ENCODE peak calls at places on chromosome 14, in ten cellular contexts. M, Y, X, C, J, N, D, H, P and G are unnamed samples.

GRCh38 chr14:50943261-50943942 is 881 bp downstream of the PYGL start:
- DNase-seq in M (peak; percentile 79), Y (peak; percentile 32), X (peak; percentile 92), C (peak; percentile 77), J (no peak), N (peak; percentile 61), D (peak; percentile 81), H (peak; percentile 52), P (no peak), G (peak; percentile 81)

GRCh38 chr14:71720978-71721624 is 211.1 kb upstream of the RGS6 start:
- DNase-seq in M (no peak), Y (no peak), X (no peak), C (no peak), J (no peak), N (no peak), D (no peak), H (peak; percentile 73), P (peak; percentile 65), G (peak; percentile 92)

GRCh38 chr14:20454359-20454644 is 310 bp downstream of the OSGEP start:
- DNase-seq in M (no peak), Y (peak; percentile 88), X (no peak), C (peak; percentile 69), J (no peak), N (no peak), D (no peak), H (no peak), P (no peak), G (no peak)

GRCh38 chr14:92704036-92704804 is 44.2 kb downstream of the LGMN start:
- DNase-seq in M (no peak), Y (peak; percentile 31), X (no peak), C (peak; percentile 60), J (peak; percentile 72), N (no peak), D (no peak), H (peak; percentile 66), P (no peak), G (no peak)

GRCh38 chr14:21206753-21207684 is 51.2 kb upstream of the OR5AU1 start:
- DNase-seq in M (no peak), Y (no peak), X (no peak), C (no peak), J (no peak), N (no peak), D (no peak), H (no peak), P (no peak), G (no peak)

GRCh38 chr14:49623941-49624806 is 3.6 kb downstream of the MGAT2 start:
- DNase-seq in M (no peak), Y (no peak), X (no peak), C (no peak), J (no peak), N (no peak), D (no peak), H (no peak), P (no peak), G (no peak)

GRCh38 chr14:80315681-80316080 is 104.4 kb upstream of the DIO2 start:
- DNase-seq in M (no peak), Y (no peak), X (no peak), C (no peak), J (no peak), N (no peak), D (no peak), H (no peak), P (no peak), G (no peak)

GRCh38 chr14:39232554-39233415 is 930 bp upstream of the MIA2 start:
- DNase-seq in M (peak; percentile 67), Y (no peak), X (no peak), C (no peak), J (no peak), N (no peak), D (no peak), H (peak; percentile 74), P (peak; percentile 33), G (peak; percentile 90)

GRCh38 chr14:23121401-23121800 is 2.3 kb upstream of the CEBPE start:
- DNase-seq in M (no peak), Y (peak; percentile 48), X (no peak), C (no peak), J (no peak), N (peak; percentile 69), D (peak; percentile 74), H (no peak), P (no peak), G (peak; percentile 44)

GRCh38 chr14:23566782-23567185 is 807 bp downstream of the AP1G2 start:
- DNase-seq in M (no peak), Y (peak; percentile 85), X (no peak), C (no peak), J (no peak), N (no peak), D (no peak), H (no peak), P (no peak), G (peak; percentile 36)

GRCh38 chr14:78836777-78837176 is 666.6 kb downstream of the NRXN3 start:
- DNase-seq in M (no peak), Y (peak; percentile 45), X (no peak), C (no peak), J (peak; percentile 4), N (no peak), D (no peak), H (peak; percentile 78), P (peak; percentile 21), G (peak; percentile 56)

DNA sequence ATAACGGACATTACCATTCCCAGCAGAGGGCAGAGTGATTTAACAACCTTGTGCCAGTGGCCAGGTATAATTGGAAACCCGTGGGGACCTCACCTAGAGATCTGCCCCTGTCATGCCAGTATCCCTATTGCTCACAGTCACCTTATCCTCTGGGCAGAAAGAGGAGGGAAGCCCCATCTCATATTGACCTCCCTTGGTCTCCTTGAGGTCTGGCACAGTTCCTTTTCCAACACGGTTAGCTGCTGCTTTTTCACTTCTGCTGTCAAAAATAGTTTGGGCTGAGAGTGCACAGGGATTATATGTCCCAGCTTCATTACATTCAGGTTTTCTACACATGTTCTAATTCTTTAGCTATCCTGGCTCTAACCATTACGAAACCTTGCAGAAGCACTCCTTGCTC is 111.6 kb upstream of the MIS18BP1 start:
- DNase-seq in M (no peak), Y (no peak), X (peak; percentile 68), C (no peak), J (no peak), N (no peak), D (no peak), H (no peak), P (no peak), G (no peak)
- H3K4me3 ChIP-seq in M (no peak overlapping the region), Y (no peak overlapping the region), X (no peak overlapping the region), C (no peak overlapping the region), J (no peak overlapping the region), N (no peak overlapping the region), D (no peak overlapping the region), H (no peak overlapping the region), P (no peak overlapping the region), G (no peak overlapping the region)

GRCh38 chr14:33184587-33184986 is 245.9 kb downstream of the NPAS3 start:
- DNase-seq in M (no peak), Y (no peak), X (no peak), C (no peak), J (no peak), N (no peak), D (no peak), H (no peak), P (peak; percentile 4), G (peak; percentile 31)
- TF ChIP-seq CTCF in M (peak; percentile 9), Y (no peak), X (no peak), C (no peak), J (no peak), N (no peak), D (no peak), H (no peak), P (peak; percentile 21), G (no peak)

GRCh38 chr14:54653764-54654469 is 87.0 kb downstream of the SAMD4A start:
- DNase-seq in M (no peak), Y (no peak), X (no peak), C (peak; percentile 43), J (no peak), N (peak; percentile 67), D (no peak), H (no peak), P (peak; percentile 44), G (peak; percentile 91)
- H3K4me3 ChIP-seq in M (no peak overlapping the region), Y (no peak overlapping the region), X (no peak overlapping the region), C (no peak overlapping the region), J (no peak overlapping the region), N (peak overlapping the region; percentile 7), D (no peak overlapping the region), H (no peak overlapping the region), P (no peak overlapping the region), G (no peak overlapping the region)

DNA sequence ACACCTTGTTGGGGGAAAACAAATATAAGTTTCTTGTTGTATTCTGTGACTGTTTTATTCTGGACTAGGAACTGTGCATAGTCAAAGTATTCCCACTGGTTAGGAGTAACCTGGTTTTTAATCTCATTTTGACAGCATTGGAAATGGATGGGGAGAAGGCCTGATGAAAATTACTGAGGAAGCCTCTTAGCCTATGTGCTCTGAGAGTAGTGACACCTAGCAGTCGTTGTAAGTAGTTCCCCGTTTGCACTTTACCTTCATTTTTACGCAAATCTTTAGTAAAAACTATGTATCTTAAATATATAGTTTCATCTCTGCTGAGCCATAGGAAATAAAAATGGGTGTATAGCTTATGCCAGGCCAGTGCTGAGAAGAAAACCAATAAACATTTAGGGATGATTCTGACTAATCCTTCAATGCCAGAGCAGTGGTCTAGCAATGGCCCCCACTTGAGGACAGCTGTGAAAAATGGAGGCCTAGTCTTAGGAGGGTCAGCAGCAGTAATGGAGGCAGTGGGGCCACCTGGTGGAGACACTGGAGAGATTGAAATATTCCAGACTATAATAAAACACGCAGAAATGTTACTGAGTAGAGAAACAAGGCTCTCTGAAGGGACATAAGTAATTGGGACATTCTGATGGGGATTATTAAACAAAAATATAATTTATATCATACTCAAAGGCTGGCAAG is 133.2 kb upstream of the NOVA1 start:
- DNase-seq in M (no peak), Y (no peak), X (no peak), C (no peak), J (no peak), N (no peak), D (no peak), H (peak; percentile 24), P (no peak), G (peak; percentile 42)
- TF ChIP-seq CTCF in M (peak; percentile 36), Y (no peak), X (no peak), C (peak; percentile 12), J (no peak), N (no peak), D (peak; percentile 10), H (peak; percentile 42), P (peak; percentile 53), G (peak; percentile 39)